ENCODE peak calls at places on chromosomes 5 and 9, in four cellular contexts. B is KBM-7, W is D341Med, Y is psoas muscle. U is an unnamed sample.

GRCh38 chr9:127783644-127784043 is 2.2 kb upstream of the CDK9 start:
- DNase-seq in B (no peak), W (no peak), Y (no peak), U (peak; percentile 89)

GRCh38 chr9:87267251-87267679 is 230.4 kb upstream of the DAPK1 start:
- DNase-seq in B (no peak), W (no peak), Y (peak; percentile 47), U (no peak)

GRCh38 chr5:141821430-141821925 is 56.7 kb downstream of the PCDH1 start:
- DNase-seq in B (no peak), W (peak; percentile 44), Y (no peak), U (no peak)

GRCh38 chr5:151810449-151810848 is 38.7 kb downstream of the G3BP1 start:
- DNase-seq in Y (no peak), W (no peak), B (no peak), U (no peak)

GRCh38 chr5:147522435-147522834 is 12.6 kb upstream of the DPYSL3 start:
- DNase-seq in Y (no peak), B (no peak), W (peak; percentile 48), U (no peak)

GRCh38 chr9:95821999-95822398 is 53.5 kb upstream of the ERCC6L2 start:
- DNase-seq in Y (no peak), B (no peak), W (no peak), U (no peak)

GRCh38 chr5:32059779-32060178 is 114.3 kb downstream of the GOLPH3 start:
- DNase-seq in B (no peak), Y (no peak), W (no peak), U (no peak)

GRCh38 chr9:33082538-33083326 is 6.3 kb upstream of the SMU1 start:
- DNase-seq in Y (no peak), W (no peak), B (peak; percentile 12), U (peak; percentile 43)

GRCh38 chr5:156824800-156825199 is 25.3 kb upstream of the PPP1R2B start:
- DNase-seq in W (peak; percentile 38), B (no peak), Y (no peak), U (no peak)

GRCh38 chr5:134410822-134411221 is 859 bp downstream of the CDKN2AIPNL start:
- DNase-seq in Y (no peak), B (peak; percentile 11), W (no peak), U (no peak)

GRCh38 chr9:107158321-107158720 is 124.8 kb upstream of the RAD23B start:
- DNase-seq in W (peak; percentile 70), Y (no peak), B (peak; percentile 12), U (no peak)

GRCh38 chr9:133713211-133713959 is 24.8 kb downstream of the SARDH start:
- DNase-seq in B (no peak), Y (no peak), W (no peak), U (no peak)

GRCh38 chr9:128733256-128733655 is 9.3 kb upstream of the ZDHHC12 start:
- DNase-seq in W (peak; percentile 83), Y (peak; percentile 57), B (peak; percentile 94), U (peak; percentile 81)